ENCODE peak calls at places on chromosomes 12 and 14, in five cellular contexts. C is fibroblast of mammary gland, G is HCT116, S is astrocyte of the cerebellum, E is MM.1S. Z is an unnamed sample.

GRCh38 chr12:14948672-14949071 is 10.3 kb upstream of the ERP27 start:
- DNase-seq in C (peak), G (no peak), S (peak), E (peak), Z (peak)

GRCh38 chr12:70178038-70178437 is 65.2 kb upstream of the CNOT2 start:
- DNase-seq in C (peak), G (no peak), S (no peak), E (no peak), Z (no peak)

GRCh38 chr14:34161351-34162169 is 210.7 kb upstream of the EGLN3 start:
- DNase-seq in C (peak), G (no peak), S (no peak), E (no peak), Z (no peak)

GRCh38 chr12:43306066-43306465 is 245.9 kb downstream of the ADAMTS20 start:
- DNase-seq in C (peak), G (no peak), S (peak), E (no peak), Z (no peak)

GRCh38 chr14:36955376-36955775 is 217.0 kb downstream of the SLC25A21 start:
- DNase-seq in C (peak), G (no peak), S (no peak), E (no peak), Z (no peak)

GRCh38 chr14:54614296-54614695 is 47.4 kb downstream of the SAMD4A start:
- DNase-seq in C (no peak), G (no peak), S (no peak), E (no peak), Z (no peak)

GRCh38 chr12:78928200-78929074 is 63.9 kb downstream of the SYT1 start:
- DNase-seq in C (peak), G (peak), S (peak), E (no peak), Z (no peak)

GRCh38 chr12:123960029-123960428 is 12.6 kb downstream of the CCDC92 start:
- DNase-seq in C (no peak), G (no peak), S (no peak), E (no peak), Z (no peak)

GRCh38 chr14:44112774-44113460 is 394.2 kb downstream of the FSCB start:
- DNase-seq in C (no peak), G (no peak), S (no peak), E (no peak), Z (no peak)
- H3K4me3 ChIP-seq in C (no peak), G (no peak), S (no peak), E (no peak), Z (no peak)

GRCh38 chr14:103250888-103251287 is 83.1 kb upstream of the EIF5 start:
- DNase-seq in C (no peak), G (no peak), S (no peak), E (no peak), Z (no peak)
- TF ChIP-seq CTCF in C (no peak), G (no peak), S (no peak), E (no peak), Z (no peak)

GRCh38 chr12:67890726-67891125 is 98.5 kb upstream of the IFNG-AS1 start:
- DNase-seq in C (no peak), G (no peak), S (no peak), E (no peak), Z (no peak)
- H3K4me3 ChIP-seq in C (no peak), G (no peak), S (no peak), E (no peak), Z (no peak)

GRCh38 chr12:27934278-27934677 is 38.3 kb downstream of the PTHLH start:
- DNase-seq in C (no peak), G (no peak), S (no peak), E (no peak), Z (no peak)

GRCh38 chr12:27937768-27938167 is 34.8 kb downstream of the PTHLH start:
- DNase-seq in C (peak), G (no peak), S (no peak), E (no peak), Z (no peak)

GRCh38 chr12:27940245-27940644 is 32.3 kb downstream of the PTHLH start:
- DNase-seq in C (no peak), G (no peak), S (no peak), E (no peak), Z (no peak)

GRCh38 chr12:27940756-27941402 is 31.7 kb downstream of the PTHLH start:
- DNase-seq in C (peak), G (peak), S (peak), E (peak), Z (peak)

GRCh38 chr12:27936196-27936595 is 36.3 kb downstream of the PTHLH start:
- DNase-seq in C (peak), G (no peak), S (no peak), E (no peak), Z (no peak)
- TF ChIP-seq CTCF in C (no peak), G (no peak), S (no peak), E (no peak), Z (no peak)

GRCh38 chr14:67668559-67668958 is 5.9 kb downstream of the VTI1B start:
- DNase-seq in C (no peak), G (no peak), S (no peak), E (peak), Z (no peak)

GRCh38 chr14:67674139-67674479 is 323 bp downstream of the VTI1B start:
- DNase-seq in C (peak), G (peak), S (no peak), E (peak), Z (no peak)

GRCh38 chr14:67675219-67675582 is 769 bp upstream of the VTI1B start:
- DNase-seq in C (no peak), G (no peak), S (no peak), E (no peak), Z (no peak)

GRCh38 chr14:67674480-67675218 is at the start of gene VTI1B:
- DNase-seq in C (peak), G (peak), S (peak), E (peak), Z (no peak)

GRCh38 chr14:67673451-67673850 is 981 bp downstream of the VTI1B start:
- DNase-seq in C (peak), G (no peak), S (no peak), E (no peak), Z (no peak)
- H3K4me3 ChIP-seq in C (peak), G (peak), S (peak), E (peak), Z (peak)

DNA sequence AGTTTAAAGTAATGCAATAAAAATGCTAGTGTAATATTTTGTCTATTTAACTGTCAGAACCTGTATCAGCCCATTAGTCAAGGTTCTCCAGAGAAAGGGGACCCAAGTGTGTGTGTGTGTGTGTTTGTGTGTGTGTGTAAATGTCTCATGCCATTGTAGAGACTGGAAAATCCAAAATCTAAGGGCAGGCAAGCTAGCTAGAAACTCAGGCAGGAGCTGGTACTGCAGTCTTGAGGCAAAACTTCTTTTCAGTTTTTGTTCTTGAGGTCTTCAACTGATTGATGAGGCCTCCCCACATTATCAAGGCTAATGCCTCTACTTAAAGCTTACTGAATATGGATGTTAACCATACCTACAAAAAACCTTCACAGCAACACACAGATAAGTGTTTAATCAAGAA is 126.7 kb downstream of the PRKD1 start:
- DNase-seq in C (no peak), G (no peak), S (no peak), E (no peak), Z (no peak)
- TF ChIP-seq CTCF in C (peak), G (no peak), S (peak), E (no peak), Z (no peak)

DNA sequence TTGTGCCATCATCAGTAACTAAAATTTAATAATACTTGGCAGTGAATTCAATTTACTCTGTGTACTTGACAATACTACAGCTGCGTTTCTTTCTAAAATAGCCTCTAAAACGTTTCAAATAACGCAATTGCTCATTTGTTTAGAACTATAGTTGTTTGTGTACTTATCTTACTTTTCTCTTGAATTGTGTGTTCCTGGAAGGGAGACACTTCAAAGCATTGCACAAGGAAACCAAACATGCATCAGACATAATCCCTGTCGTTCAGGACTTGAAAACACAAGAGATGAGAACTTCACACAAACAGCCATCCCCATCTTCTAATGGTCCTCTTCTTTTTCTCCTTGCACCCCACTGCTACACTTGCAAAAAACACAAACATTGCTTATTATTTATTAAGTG is 38.4 kb downstream of the PTGER2 start:
- DNase-seq in C (peak), G (no peak), S (no peak), E (no peak), Z (no peak)
- H3K4me3 ChIP-seq in C (no peak), G (no peak), S (no peak), E (no peak), Z (no peak)

Z was measured in HFF-Myc.